ENCODE peak calls at places on chromosomes 13 and 19, in four cellular contexts. L is CD4-positive, CD25-positive, alpha-beta regulatory T cell; Z is tibial nerve; O is A549. J is an unnamed sample.

GRCh38 chr13:45196622-45197021 is 4.2 kb downstream of the KCTD4 start:
- DNase-seq in L (no peak), Z (no peak), O (no peak), J (no peak)

GRCh38 chr13:45851171-45851889 is at the start of gene SIAH3:
- DNase-seq in L (peak), Z (peak), O (no peak), J (peak)

GRCh38 chr19:10013316-10013715 is at the start of gene RDH8:
- DNase-seq in L (no peak), Z (no peak), O (no peak), J (no peak)

GRCh38 chr13:94228781-94229180 is 250.7 kb downstream of the DCT start:
- DNase-seq in L (no peak), Z (no peak), O (no peak), J (no peak)

GRCh38 chr13:112725346-112726017 is 35.6 kb downstream of the ATP11A start:
- DNase-seq in L (peak), Z (no peak), O (no peak), J (peak)

GRCh38 chr13:73060251-73061160 is 1.7 kb downstream of the KLF5 start:
- DNase-seq in L (peak), Z (no peak), O (no peak), J (no peak)

GRCh38 chr13:41060723-41061074 is 610 bp upstream of the WBP4 start:
- DNase-seq in L (peak), Z (peak), O (peak), J (peak)

GRCh38 chr19:41297628-41298326 is 12.2 kb upstream of the CCDC97 start:
- DNase-seq in L (no peak), Z (no peak), O (no peak), J (no peak)

GRCh38 chr19:53037101-53038097 is 7.1 kb upstream of the ERVV-2 start:
- DNase-seq in L (no peak), Z (no peak), O (no peak), J (peak)

GRCh38 chr13:59342396-59342795 is 821.3 kb downstream of the DIAPH3 start:
- DNase-seq in L (no peak), Z (no peak), O (no peak), J (no peak)
- H3K27ac ChIP-seq in L (no peak), Z (no peak), O (no peak), J (no peak)

DNA sequence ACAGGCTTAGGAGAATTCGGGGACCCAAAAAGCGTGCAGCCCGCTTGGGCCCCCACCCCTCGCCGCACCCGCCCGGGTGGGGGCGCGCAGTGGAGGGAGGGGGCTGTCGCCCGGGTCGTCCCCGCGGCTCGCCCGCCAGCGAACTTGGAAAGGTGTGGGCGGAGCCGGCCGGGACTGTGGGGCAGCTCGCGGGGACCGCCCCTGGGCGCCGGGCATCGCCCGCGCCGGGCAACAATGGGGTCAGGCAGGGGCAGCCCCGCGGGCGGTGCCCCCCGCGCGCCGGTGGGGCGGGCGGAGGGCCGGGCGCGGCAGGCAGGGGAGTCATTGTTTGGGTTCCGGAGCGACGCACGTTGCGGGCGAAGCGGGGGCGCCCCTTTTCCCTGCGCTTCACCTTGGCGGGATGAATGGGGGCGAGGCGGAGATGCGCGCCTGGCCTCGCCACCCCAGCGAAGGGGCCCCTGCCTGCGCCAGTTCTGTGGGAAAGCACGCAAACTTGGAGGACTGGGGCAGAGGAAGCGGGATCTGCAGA is 637 bp upstream of the KLF12 start:
- DNase-seq in L (peak), Z (no peak), O (peak), J (no peak)
- H3K27ac ChIP-seq in L (peak), Z (peak), O (peak), J (peak)

GRCh38 chr19:3193256-3194062 is 7.7 kb downstream of the NCLN start:
- DNase-seq in L (no peak), Z (no peak), O (no peak), J (no peak)
- H3K27ac ChIP-seq in L (no peak), Z (no peak), O (no peak), J (no peak)

GRCh38 chr13:99000137-99000536 is 22.3 kb upstream of the DOCK9 start:
- DNase-seq in L (peak), Z (no peak), O (no peak), J (no peak)

GRCh38 chr13:98997738-98998641 is 20.1 kb upstream of the DOCK9 start:
- DNase-seq in L (no peak), Z (no peak), O (peak), J (no peak)

GRCh38 chr13:98997051-98997730 is 19.3 kb upstream of the DOCK9 start:
- DNase-seq in L (no peak), Z (no peak), O (no peak), J (no peak)

GRCh38 chr13:98999635-98999952 is 21.7 kb upstream of the DOCK9 start:
- DNase-seq in L (no peak), Z (no peak), O (no peak), J (no peak)

DNA sequence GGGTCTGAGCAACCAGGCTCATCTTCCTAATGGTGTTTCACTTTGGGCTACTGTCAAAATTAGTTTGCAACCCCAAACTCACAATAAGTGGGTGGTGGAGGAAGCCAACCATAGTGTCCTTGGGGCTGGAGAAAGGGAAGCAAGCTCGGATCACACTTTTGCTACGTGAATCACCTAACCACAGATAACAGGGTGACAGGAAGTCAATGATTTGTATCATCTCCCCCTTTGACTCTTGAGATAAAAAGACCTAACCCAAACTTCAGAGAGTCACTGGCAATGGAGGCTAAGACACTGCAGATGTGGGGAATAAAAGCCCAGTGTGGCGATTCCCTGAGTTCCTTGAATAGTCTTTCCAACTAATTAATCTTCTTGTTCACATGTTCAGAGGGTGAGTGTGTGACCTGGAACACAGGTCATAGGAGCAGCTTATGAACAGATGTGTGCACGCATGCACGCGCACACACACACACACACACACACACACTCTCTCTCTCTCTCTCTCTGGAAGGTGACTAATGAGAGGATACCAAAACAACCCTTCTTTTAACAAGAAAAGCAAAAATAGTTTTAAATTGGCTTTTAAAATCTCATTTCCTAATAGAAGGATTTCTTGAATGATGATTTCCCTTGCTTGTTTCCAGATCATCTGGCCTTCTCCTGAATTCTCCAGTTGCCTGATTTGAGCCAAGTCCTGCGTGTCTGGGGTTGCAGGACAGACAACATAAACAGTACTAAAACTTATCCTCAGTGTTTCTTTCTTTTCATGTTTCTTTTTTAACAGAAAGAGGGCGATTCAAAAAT is 21.2 kb upstream of the DOCK9 start:
- DNase-seq in L (peak), Z (no peak), O (no peak), J (no peak)
- H3K27ac ChIP-seq in L (no peak), Z (peak), O (no peak), J (no peak)

J was measured in caudate nucleus.